ENCODE peak calls at places on chromosome 5, in ten cellular contexts. O is CD4-positive, CD25-positive, alpha-beta regulatory T cell; U is upper lobe of right lung; Z is PC-3; L is BE2C; C is naive thymus-derived CD4-positive, alpha-beta T cell; V is uterus; B is neural progenitor cell; I is stomach; A is psoas muscle. Q is an unnamed sample.

GRCh38 chr5:1640276-1640898 is 116.6 kb upstream of the LPCAT1 start:
- DNase-seq in Z (no peak), B (no peak), L (no peak), O (no peak), A (peak; percentile 35), I (no peak), V (no peak), U (peak; percentile 56), C (no peak), Q (no peak)

GRCh38 chr5:127947886-127948285 is 135.7 kb upstream of the SLC12A2 start:
- DNase-seq in B (no peak), L (no peak), I (no peak), A (no peak), V (no peak), O (no peak), U (no peak), C (no peak), Z (no peak), Q (no peak)

GRCh38 chr5:84292788-84293653 is 91.7 kb downstream of the EDIL3 start:
- DNase-seq in Z (no peak), A (no peak), C (no peak), U (no peak), B (no peak), L (no peak), V (no peak), O (no peak), I (no peak), Q (no peak)

GRCh38 chr5:94422819-94423218 is 195.6 kb downstream of the KIAA0825 start:
- DNase-seq in Z (peak; percentile 64), O (no peak), I (no peak), L (no peak), A (no peak), V (no peak), B (peak; percentile 30), C (no peak), U (no peak), Q (no peak)

GRCh38 chr5:143887901-143888648 is 76.1 kb downstream of the HMHB1 start:
- DNase-seq in O (no peak), A (no peak), B (no peak), L (no peak), V (no peak), C (no peak), U (no peak), I (no peak), Z (peak; percentile 23), Q (no peak)

GRCh38 chr5:11851402-11851801 is 52.8 kb downstream of the CTNND2 start:
- DNase-seq in A (no peak), U (no peak), O (no peak), B (peak; percentile 7), I (no peak), Z (peak; percentile 66), L (no peak), V (no peak), C (no peak), Q (no peak)

GRCh38 chr5:162190-162564 is 29.1 kb upstream of the LRRC14B start:
- DNase-seq in B (no peak), I (no peak), A (peak; percentile 38), L (no peak), O (no peak), C (no peak), U (no peak), V (no peak), Z (no peak), Q (no peak)

GRCh38 chr5:126973193-126973592 is 57.2 kb downstream of the MARCHF3 start:
- DNase-seq in C (no peak), I (no peak), Z (no peak), B (no peak), O (no peak), U (no peak), A (no peak), L (no peak), V (no peak), Q (no peak)

GRCh38 chr5:32312194-32312681 is 501 bp downstream of the MTMR12 start:
- DNase-seq in A (peak; percentile 81), Z (peak; percentile 56), B (peak; percentile 67), V (peak; percentile 64), U (peak; percentile 87), L (peak; percentile 75), I (peak; percentile 77), O (peak; percentile 70), C (no peak), Q (peak; percentile 22)

GRCh38 chr5:117681855-117682254 is 1107.2 kb upstream of the SEMA6A start:
- DNase-seq in I (no peak), A (no peak), C (no peak), Z (no peak), V (no peak), U (no peak), B (no peak), L (no peak), O (no peak), Q (no peak)

GRCh38 chr5:143505354-143505753 is 101.9 kb upstream of the NR3C1 start:
- DNase-seq in O (no peak), I (no peak), Z (no peak), B (no peak), U (no peak), A (no peak), L (no peak), C (no peak), V (no peak), Q (no peak)

DNA sequence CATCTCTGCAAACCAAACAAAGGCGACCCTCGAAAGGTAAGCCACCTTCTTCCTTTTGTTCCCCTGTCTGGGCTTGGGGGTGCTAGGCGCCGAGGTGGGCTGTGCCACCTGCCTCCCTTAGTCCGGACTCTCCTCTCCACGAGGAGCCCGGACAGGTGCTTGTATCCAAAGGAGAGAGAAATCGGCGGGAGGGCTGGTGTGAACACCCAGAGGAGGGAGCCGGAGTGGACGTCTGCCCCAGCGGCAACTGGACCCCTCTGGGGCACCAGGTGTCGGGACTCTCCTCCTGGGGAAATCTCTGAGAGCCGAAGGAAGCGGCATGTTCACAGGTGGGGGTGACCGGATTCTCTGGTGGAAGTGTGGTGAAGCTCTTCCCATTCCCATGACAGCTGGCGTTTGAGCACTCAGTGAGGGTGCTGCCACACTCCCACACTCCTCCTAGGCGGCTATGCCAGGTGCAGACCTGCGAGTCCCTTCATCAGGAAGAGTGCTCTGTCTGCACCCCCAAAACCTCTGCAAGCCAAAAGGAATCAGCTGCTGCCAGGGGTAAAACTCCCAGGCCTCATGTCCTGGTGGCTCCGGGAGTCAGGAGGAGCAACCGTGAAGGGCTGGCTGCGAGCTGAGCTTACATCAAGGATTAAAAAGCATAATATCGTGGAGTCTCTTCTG is 912 bp downstream of the KCNIP1 start:
- DNase-seq in B (no peak), V (no peak), I (no peak), L (no peak), A (no peak), Z (no peak), U (no peak), O (no peak), C (no peak), Q (no peak)
- H3K27me3 ChIP-seq in B (peaks cover 35% of the 10 kb centered on the region), V (no peaks in the 10 kb centered on the region), I (no peaks in the 10 kb centered on the region), L (peaks cover 48% of the 10 kb centered on the region), A (peaks cover 15% of the 10 kb centered on the region), Z (peaks cover 21% of the 10 kb centered on the region), U (peaks cover 43% of the 10 kb centered on the region), O (peaks cover 9% of the 10 kb centered on the region), C (no peaks in the 10 kb centered on the region), Q (peaks cover 9% of the 10 kb centered on the region)

GRCh38 chr5:107857785-107858184 is 187.0 kb upstream of the EFNA5 start:
- DNase-seq in A (no peak), O (no peak), U (no peak), B (no peak), C (no peak), V (no peak), I (no peak), Z (no peak), L (no peak), Q (no peak)

GRCh38 chr5:107855171-107855570 is 184.4 kb upstream of the EFNA5 start:
- DNase-seq in V (no peak), C (no peak), O (no peak), L (no peak), B (peak; percentile 9), I (no peak), A (no peak), Z (no peak), U (no peak), Q (no peak)

GRCh38 chr5:107849118-107849517 is 178.4 kb upstream of the EFNA5 start:
- DNase-seq in L (no peak), Z (peak; percentile 52), U (no peak), B (no peak), C (no peak), A (no peak), O (no peak), I (no peak), V (no peak), Q (no peak)

GRCh38 chr5:107853696-107854095 is 183.0 kb upstream of the EFNA5 start:
- DNase-seq in V (no peak), A (no peak), O (no peak), C (no peak), I (no peak), B (no peak), Z (no peak), L (no peak), U (no peak), Q (no peak)

DNA sequence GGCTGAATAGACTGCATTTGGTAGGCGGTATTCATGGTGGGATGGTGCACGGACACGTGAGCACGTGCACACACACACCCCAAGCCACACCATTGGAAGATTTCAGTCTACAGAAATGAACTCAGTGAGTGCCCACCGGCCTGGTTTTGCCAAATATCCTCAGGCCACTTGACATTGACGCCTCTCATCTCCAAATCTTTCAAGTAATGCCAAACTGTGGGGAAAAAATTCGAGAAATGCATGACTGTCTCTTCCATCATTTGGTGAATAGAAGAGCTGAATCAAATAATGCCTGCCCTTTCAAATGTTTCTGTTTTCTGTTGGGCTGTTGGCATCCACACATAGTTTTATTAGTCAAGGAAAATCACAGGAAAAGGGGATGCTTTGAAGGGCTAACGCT is 182.3 kb upstream of the EFNA5 start:
- DNase-seq in Z (no peak), I (no peak), L (no peak), A (no peak), O (no peak), V (no peak), C (no peak), U (no peak), B (no peak), Q (no peak)
- H3K4me3 ChIP-seq in Z (no peak overlapping the region), I (no peak overlapping the region), L (no peak overlapping the region), A (no peak overlapping the region), O (no peak overlapping the region), V (no peak overlapping the region), C (no peak overlapping the region), U (no peak overlapping the region), B (no peak overlapping the region), Q (no peak overlapping the region)

GRCh38 chr5:79931866-79932265 is 59.2 kb downstream of the MTX3 start:
- DNase-seq in L (no peak), A (no peak), C (no peak), U (no peak), B (no peak), I (no peak), Z (no peak), O (no peak), V (no peak), Q (no peak)
- H3K4me1 ChIP-seq in L (no peaks in the 10 kb centered on the region), A (no peaks in the 10 kb centered on the region), C (no peaks in the 10 kb centered on the region), U (no peaks in the 10 kb centered on the region), B (no peaks in the 10 kb centered on the region), I (no peaks in the 10 kb centered on the region), Z (no peaks in the 10 kb centered on the region), O (no peaks in the 10 kb centered on the region), V (peaks cover 5% of the 10 kb centered on the region), Q (no peaks in the 10 kb centered on the region)

DNA sequence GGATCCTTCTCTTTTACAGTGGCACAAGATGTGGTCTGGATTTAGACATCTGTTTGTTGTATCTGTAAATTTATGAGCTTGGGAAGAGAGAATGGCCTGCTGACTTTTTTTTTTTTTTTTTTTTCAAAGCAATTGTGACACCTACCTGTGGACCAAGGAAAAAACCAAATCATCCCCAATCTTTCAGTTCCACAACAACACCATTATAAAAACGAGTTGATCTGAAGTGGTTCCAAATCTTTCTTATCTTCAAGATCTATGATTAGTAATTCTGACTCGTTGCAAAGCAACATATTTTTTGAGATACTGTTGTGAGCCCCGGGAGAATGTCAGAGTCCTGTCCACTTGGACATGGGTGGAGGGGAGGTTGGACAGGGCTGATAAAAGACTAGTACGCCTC is 4.8 kb downstream of the IRX2 start:
- DNase-seq in V (no peak), A (no peak), Z (peak; percentile 49), O (no peak), U (no peak), I (no peak), B (no peak), L (no peak), C (no peak), Q (no peak)
- H3K27me3 ChIP-seq in V (no peaks in the 10 kb centered on the region), A (peaks cover 29% of the 10 kb centered on the region), Z (no peaks in the 10 kb centered on the region), O (peaks cover 26% of the 10 kb centered on the region), U (peaks cover 82% of the 10 kb centered on the region), I (peaks cover 18% of the 10 kb centered on the region), B (peaks cover 41% of the 10 kb centered on the region), L (peaks cover 9% of the 10 kb centered on the region), C (no peaks in the 10 kb centered on the region), Q (peaks cover 6% of the 10 kb centered on the region)

Q was measured in CD8-positive, alpha-beta memory T cell.